ENCODE peak calls at places on chromosomes 2 and 18, in nine cellular contexts. D is CD4-positive, alpha-beta T cell; N is HL-60; G is Panc1; K is stomach; E is CD8-positive, alpha-beta memory T cell; L is effector memory CD4-positive, alpha-beta T cell; M is GM23248; F is AG04450. B is an unnamed sample.

GRCh38 chr2:134104754-134105153 is 149.1 kb upstream of the MGAT5 start:
- DNase-seq in F (no peak), L (no peak), G (no peak), D (no peak), M (no peak), K (no peak), N (no peak), E (no peak), B (no peak)

GRCh38 chr2:207975910-207976309 is 49.4 kb downstream of the PLEKHM3 start:
- DNase-seq in K (no peak), L (no peak), F (no peak), D (no peak), N (no peak), E (no peak), M (peak), G (no peak), B (no peak)

GRCh38 chr18:40121001-40121400 is 1834.0 kb upstream of the PIK3C3 start:
- DNase-seq in N (no peak), F (no peak), M (no peak), G (no peak), D (no peak), L (no peak), E (no peak), K (no peak), B (no peak)

GRCh38 chr18:22563098-22563707 is 145.5 kb upstream of the CTAGE1 start:
- DNase-seq in D (no peak), F (peak), G (peak), K (peak), E (peak), N (peak), M (peak), L (no peak), B (no peak)

GRCh38 chr2:70685771-70686171 is 82.2 kb downstream of the ADD2 start:
- DNase-seq in F (no peak), G (no peak), D (no peak), L (no peak), E (no peak), N (peak), K (peak), M (no peak), B (no peak)

GRCh38 chr18:48475635-48476549 is 62.9 kb upstream of the CTIF start:
- DNase-seq in M (peak), D (peak), F (peak), N (peak), G (peak), L (no peak), E (no peak), K (peak), B (no peak)

GRCh38 chr2:241895732-241896641 is 26.5 kb downstream of the RTP5 start:
- DNase-seq in D (no peak), F (no peak), L (no peak), E (no peak), K (peak), M (peak), G (no peak), N (no peak), B (no peak)

GRCh38 chr18:43793910-43794309 is 516.6 kb upstream of the SYT4 start:
- DNase-seq in K (no peak), G (no peak), F (no peak), E (no peak), N (no peak), D (no peak), L (no peak), M (peak), B (no peak)

GRCh38 chr2:105635564-105635963 is 109.1 kb upstream of the NCK2 start:
- DNase-seq in M (no peak), G (no peak), N (no peak), K (no peak), L (no peak), D (no peak), F (no peak), E (no peak), B (no peak)

GRCh38 chr2:187302146-187302545 is 145.9 kb downstream of the CALCRL start:
- DNase-seq in L (no peak), E (no peak), F (no peak), M (no peak), G (no peak), N (no peak), K (no peak), D (no peak), B (no peak)

GRCh38 chr18:36610716-36611115 is 218.1 kb downstream of the TPGS2 start:
- DNase-seq in L (no peak), K (no peak), M (no peak), F (no peak), G (no peak), D (no peak), E (no peak), N (no peak), B (no peak)

GRCh38 chr18:69558088-69558487 is 157.4 kb downstream of the DOK6 start:
- DNase-seq in K (no peak), L (no peak), G (no peak), E (no peak), F (no peak), M (no peak), N (no peak), D (no peak), B (no peak)

GRCh38 chr18:48852792-48853191 is 98.0 kb downstream of the SMAD7 start:
- DNase-seq in E (peak), M (no peak), K (no peak), F (no peak), N (no peak), D (no peak), L (no peak), G (no peak), B (no peak)

GRCh38 chr2:25672500-25673169 is 742 bp downstream of the DTNB start:
- DNase-seq in N (no peak), E (peak), F (no peak), K (peak), L (peak), D (peak), G (peak), M (peak), B (peak)

DNA sequence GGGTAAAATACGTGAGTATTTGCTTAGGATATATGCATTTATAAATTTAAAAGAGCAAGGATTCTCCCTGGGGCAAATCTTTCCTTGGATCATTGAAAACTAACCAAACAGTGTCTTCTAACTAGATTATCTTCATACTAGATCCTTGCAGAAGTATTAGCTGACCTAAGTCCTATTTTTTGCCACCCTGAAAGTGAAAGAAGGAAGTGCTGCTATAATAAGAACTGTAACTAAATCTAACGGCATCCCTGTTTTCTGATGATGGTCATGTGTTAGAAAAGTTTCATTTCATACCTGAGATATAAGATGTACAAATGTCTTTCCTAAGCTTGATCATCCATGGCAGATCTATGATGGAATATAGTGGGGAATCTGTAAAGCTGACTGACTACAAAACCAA is 102.7 kb downstream of the MAP2 start:
- DNase-seq in G (no peak), E (no peak), L (no peak), D (no peak), K (no peak), F (no peak), N (no peak), M (peak), B (no peak)
- H3K27ac ChIP-seq in G (no peak), E (no peak), L (no peak), D (no peak), K (no peak), F (no peak), N (peak), M (peak), B (no peak)

GRCh38 chr2:164015328-164016123 is 279.7 kb upstream of the FIGN start:
- DNase-seq in G (no peak), K (no peak), E (no peak), M (peak), N (no peak), D (no peak), F (no peak), L (no peak), B (no peak)

GRCh38 chr2:164014068-164014577 is 278.3 kb upstream of the FIGN start:
- DNase-seq in N (no peak), L (no peak), D (no peak), M (peak), G (no peak), E (no peak), K (no peak), F (no peak), B (no peak)

GRCh38 chr2:164009801-164010337 is 274.1 kb upstream of the FIGN start:
- DNase-seq in K (no peak), F (no peak), L (no peak), N (no peak), G (no peak), E (no peak), M (no peak), D (no peak), B (no peak)

GRCh38 chr2:164014791-164015190 is 279.0 kb upstream of the FIGN start:
- DNase-seq in L (no peak), D (no peak), M (no peak), E (no peak), F (no peak), G (no peak), N (no peak), K (no peak), B (no peak)
- H3K27ac ChIP-seq in L (no peak), D (no peak), M (peak), E (no peak), F (no peak), G (no peak), N (no peak), K (no peak), B (peak)

GRCh38 chr2:158047156-158047611 is 54.5 kb upstream of the UPP2 start:
- DNase-seq in K (no peak), G (no peak), E (no peak), L (no peak), D (no peak), F (no peak), M (no peak), N (no peak), B (no peak)

GRCh38 chr2:158042666-158043065 is 59.0 kb upstream of the UPP2 start:
- DNase-seq in D (no peak), L (no peak), E (no peak), F (no peak), K (no peak), M (no peak), G (no peak), N (no peak), B (no peak)

GRCh38 chr2:158045362-158045761 is 56.3 kb upstream of the UPP2 start:
- DNase-seq in G (no peak), K (no peak), F (no peak), D (no peak), M (no peak), N (no peak), L (no peak), E (no peak), B (no peak)

GRCh38 chr2:158042245-158042644 is 59.4 kb upstream of the UPP2 start:
- DNase-seq in L (no peak), E (no peak), K (no peak), D (no peak), G (no peak), N (no peak), M (no peak), F (no peak), B (no peak)

GRCh38 chr2:158043181-158043948 is 58.3 kb upstream of the UPP2 start:
- DNase-seq in K (no peak), N (no peak), D (no peak), E (no peak), L (no peak), G (no peak), M (no peak), F (no peak), B (no peak)
- H3K27ac ChIP-seq in K (no peak), N (no peak), D (no peak), E (no peak), L (no peak), G (no peak), M (no peak), F (no peak), B (no peak)

GRCh38 chr2:148752977-148753376 is 108.4 kb downstream of the EPC2 start:
- DNase-seq in M (no peak), N (no peak), F (no peak), G (no peak), E (no peak), D (no peak), L (no peak), K (no peak), B (no peak)
- H3K27ac ChIP-seq in M (no peak), N (no peak), F (no peak), G (no peak), E (no peak), D (no peak), L (no peak), K (no peak), B (no peak)

GRCh38 chr2:9704600-9704999 is 73.8 kb upstream of the YWHAQ start:
- DNase-seq in L (no peak), F (no peak), E (no peak), N (no peak), G (no peak), M (no peak), K (no peak), D (no peak), B (no peak)
- H3K27ac ChIP-seq in L (no peak), F (no peak), E (no peak), N (no peak), G (no peak), M (no peak), K (no peak), D (no peak), B (no peak)